ENCODE peak calls at places on chromosomes 11 and 22, in nine cellular contexts. I is fibroblast of lung; C is activated T-cell treated with anti-CD3 and anti-CD28 coated beads, Interleukin-2, amount 50 U/mL, for 72 hours; D is neural progenitor cell; G is effector CD4-positive, alpha-beta T cell; S is OCI-LY7; Y is activated CD8-positive, alpha-beta memory T cell treated with anti-CD3 and anti-CD28 coated beads, Interleukin-2, amount 10 ng/mL, durations not matched to agents 7 days and 5 days; W is AG09309; E is left colon. Z is an unnamed sample.

GRCh38 chr11:22416462-22416861 is 78.3 kb downstream of the SLC17A6 start:
- DNase-seq in I (peak), C (no peak), D (no peak), G (no peak), S (no peak), Y (no peak), W (no peak), E (no peak), Z (no peak)

GRCh38 chr11:57530215-57530595 is 349 bp downstream of the TIMM10 start:
- DNase-seq in I (no peak), C (peak), D (no peak), G (peak), S (peak), Y (no peak), W (no peak), E (no peak), Z (peak)

GRCh38 chr11:79026803-79027445 is 413.9 kb downstream of the TENM4 start:
- DNase-seq in I (peak), C (no peak), D (no peak), G (no peak), S (no peak), Y (no peak), W (peak), E (no peak), Z (no peak)

GRCh38 chr11:73520358-73521061 is 77.4 kb downstream of the FAM168A start:
- DNase-seq in I (peak), C (no peak), D (no peak), G (no peak), S (no peak), Y (no peak), W (no peak), E (no peak), Z (no peak)

GRCh38 chr11:114846040-114846791 is 167.9 kb downstream of the NXPE2 start:
- DNase-seq in I (peak), C (no peak), D (peak), G (no peak), S (no peak), Y (no peak), W (no peak), E (no peak), Z (no peak)

GRCh38 chr22:19979712-19980493 is 36.7 kb downstream of the ARVCF start:
- DNase-seq in I (no peak), C (no peak), D (no peak), G (no peak), S (no peak), Y (no peak), W (no peak), E (no peak), Z (no peak)

GRCh38 chr11:36431429-36432092 is 78.5 kb downstream of the TRAF6 start:
- DNase-seq in I (peak), C (peak), D (peak), G (peak), S (no peak), Y (peak), W (peak), E (peak), Z (peak)

GRCh38 chr22:43501951-43502874 is 90.4 kb downstream of the MPPED1 start:
- DNase-seq in I (no peak), C (no peak), D (no peak), G (no peak), S (no peak), Y (no peak), W (no peak), E (peak), Z (no peak)

GRCh38 chr11:102773388-102773787 is 7.0 kb downstream of the MMP10 start:
- DNase-seq in I (no peak), C (no peak), D (no peak), G (no peak), S (no peak), Y (no peak), W (no peak), E (no peak), Z (no peak)

GRCh38 chr11:61270354-61271070 is 24.6 kb downstream of the VWCE start:
- DNase-seq in I (peak), C (peak), D (no peak), G (no peak), S (no peak), Y (no peak), W (no peak), E (no peak), Z (no peak)

GRCh38 chr11:2140411-2141400 is 1.5 kb upstream of the IGF2 start:
- DNase-seq in I (no peak), C (peak), D (peak), G (no peak), S (no peak), Y (no peak), W (no peak), E (no peak), Z (no peak)

GRCh38 chr11:62850911-62851806 is 11.8 kb upstream of the WDR74 start:
- DNase-seq in I (no peak), C (peak), D (peak), G (no peak), S (peak), Y (no peak), W (no peak), E (no peak), Z (no peak)

GRCh38 chr22:48901324-48901723 is 926.3 kb downstream of the BRD1 start:
- DNase-seq in I (no peak), C (no peak), D (no peak), G (no peak), S (no peak), Y (peak), W (no peak), E (no peak), Z (no peak)

GRCh38 chr11:11521306-11522002 is 100.4 kb downstream of the GALNT18 start:
- DNase-seq in I (no peak), C (peak), D (no peak), G (no peak), S (no peak), Y (no peak), W (no peak), E (no peak), Z (no peak)

GRCh38 chr11:102733232-102733875 is 8.6 kb upstream of the MMP8 start:
- DNase-seq in I (peak), C (peak), D (peak), G (no peak), S (peak), Y (peak), W (no peak), E (peak), Z (peak)

GRCh38 chr11:17019231-17019630 is 5.0 kb upstream of the PLEKHA7 start:
- DNase-seq in I (no peak), C (no peak), D (no peak), G (no peak), S (no peak), Y (no peak), W (no peak), E (no peak), Z (no peak)

GRCh38 chr11:68271023-68271780 is 571 bp downstream of the C11orf24 start:
- DNase-seq in I (peak), C (peak), D (peak), G (peak), S (peak), Y (peak), W (peak), E (peak), Z (peak)

GRCh38 chr11:2459796-2460531 is 15.2 kb downstream of the KCNQ1 start:
- DNase-seq in I (no peak), C (no peak), D (no peak), G (no peak), S (no peak), Y (no peak), W (no peak), E (no peak), Z (peak)

GRCh38 chr22:35971418-35972119 is 57.1 kb downstream of the RBFOX2 start:
- DNase-seq in I (peak), C (no peak), D (no peak), G (no peak), S (peak), Y (no peak), W (peak), E (no peak), Z (no peak)

GRCh38 chr11:126917531-126918204 is 82.9 kb downstream of the KIRREL3 start:
- DNase-seq in I (peak), C (peak), D (no peak), G (no peak), S (no peak), Y (peak), W (peak), E (no peak), Z (no peak)

GRCh38 chr22:48950151-48950915 is 877.3 kb downstream of the BRD1 start:
- DNase-seq in I (no peak), C (no peak), D (no peak), G (no peak), S (no peak), Y (peak), W (no peak), E (no peak), Z (peak)

GRCh38 chr11:111283945-111284481 is 14.3 kb upstream of the POU2AF3 start:
- DNase-seq in I (no peak), C (no peak), D (no peak), G (no peak), S (no peak), Y (no peak), W (no peak), E (peak), Z (peak)

GRCh38 chr22:25090225-25090651 is 109.4 kb upstream of the CRYBB3 start:
- DNase-seq in I (no peak), C (no peak), D (no peak), G (no peak), S (no peak), Y (no peak), W (no peak), E (no peak), Z (no peak)

GRCh38 chr11:59556883-59557205 is 45.5 kb downstream of the OR4D9 start:
- DNase-seq in I (no peak), C (peak), D (peak), G (no peak), S (no peak), Y (peak), W (no peak), E (no peak), Z (no peak)

GRCh38 chr11:103988595-103988969 is 47.9 kb upstream of the DDI1 start:
- DNase-seq in I (peak), C (no peak), D (no peak), G (no peak), S (no peak), Y (no peak), W (no peak), E (no peak), Z (no peak)

GRCh38 chr11:17907046-17907445 is 105.8 kb downstream of the SERGEF start:
- DNase-seq in I (no peak), C (no peak), D (no peak), G (no peak), S (no peak), Y (no peak), W (no peak), E (no peak), Z (no peak)

GRCh38 chr11:96318399-96318798 is 24.6 kb downstream of the MAML2 start:
- DNase-seq in I (no peak), C (no peak), D (no peak), G (no peak), S (no peak), Y (no peak), W (no peak), E (no peak), Z (no peak)

Z was measured in transverse colon.